ENCODE peak calls at places on chromosomes 4 and X, in ten cellular contexts. B, T, F, C, V, E, K, U, O and I are unnamed samples.

GRCh38 chr4:139808381-139809206 is 143.0 kb downstream of the MGST2 start:
- DNase-seq in B (no peak), T (no peak), F (no peak), C (peak), V (no peak), E (no peak), K (peak), U (no peak), O (no peak), I (no peak)

GRCh38 chr4:169621754-169622481 is 1.5 kb downstream of the CLCN3 start:
- DNase-seq in B (no peak), T (no peak), F (peak), C (peak), V (no peak), E (no peak), K (no peak), U (peak), O (no peak), I (peak)

GRCh38 chr4:83128235-83128929 is 13.9 kb upstream of the PLAC8 start:
- DNase-seq in B (no peak), T (no peak), F (no peak), C (peak), V (no peak), E (no peak), K (no peak), U (no peak), O (peak), I (no peak)

GRCh38 chrX:119235872-119236598 is at the start of gene PGRMC1:
- DNase-seq in B (peak), T (peak), F (peak), C (peak), V (no peak), E (peak), K (peak), U (peak), O (peak), I (peak)

GRCh38 chr4:76703123-76703490 is 194.8 kb downstream of the SOWAHB start:
- DNase-seq in B (no peak), T (no peak), F (no peak), C (no peak), V (no peak), E (no peak), K (no peak), U (no peak), O (no peak), I (no peak)

GRCh38 chr4:176611954-176612353 is 180.8 kb downstream of the VEGFC start:
- DNase-seq in B (no peak), T (no peak), F (no peak), C (no peak), V (no peak), E (no peak), K (no peak), U (no peak), O (no peak), I (no peak)

GRCh38 chr4:151991001-151991883 is 230.4 kb upstream of the GATB start:
- DNase-seq in B (no peak), T (no peak), F (no peak), C (no peak), V (no peak), E (no peak), K (no peak), U (no peak), O (no peak), I (no peak)

GRCh38 chr4:81806485-81806884 is 334.8 kb upstream of the RASGEF1B start:
- DNase-seq in B (no peak), T (no peak), F (no peak), C (no peak), V (no peak), E (no peak), K (no peak), U (no peak), O (no peak), I (no peak)

GRCh38 chr4:60020389-60020788 is 1179.7 kb upstream of the ADGRL3 start:
- DNase-seq in B (no peak), T (no peak), F (no peak), C (no peak), V (no peak), E (no peak), K (no peak), U (no peak), O (no peak), I (no peak)

GRCh38 chr4:163895369-163896005 is 401.0 kb downstream of the TMA16 start:
- DNase-seq in B (peak), T (no peak), F (peak), C (no peak), V (no peak), E (no peak), K (no peak), U (peak), O (no peak), I (no peak)

GRCh38 chr4:140374130-140374477 is 658 bp downstream of the SCOC start:
- DNase-seq in B (no peak), T (no peak), F (no peak), C (peak), V (no peak), E (no peak), K (no peak), U (no peak), O (no peak), I (no peak)

GRCh38 chr4:128298129-128298758 is 10.6 kb upstream of the PGRMC2 start:
- DNase-seq in B (no peak), T (no peak), F (no peak), C (no peak), V (no peak), E (peak), K (no peak), U (no peak), O (no peak), I (no peak)

GRCh38 chr4:160202802-160203201 is 1099.9 kb downstream of the RAPGEF2 start:
- DNase-seq in B (no peak), T (no peak), F (no peak), C (no peak), V (no peak), E (no peak), K (no peak), U (no peak), O (peak), I (no peak)

GRCh38 chr4:8513931-8514330 is 66.3 kb upstream of the GPR78 start:
- DNase-seq in B (no peak), T (no peak), F (no peak), C (no peak), V (no peak), E (no peak), K (no peak), U (no peak), O (no peak), I (no peak)

GRCh38 chrX:118116308-118117068 is at the start of gene KLHL13:
- DNase-seq in B (no peak), T (no peak), F (peak), C (peak), V (no peak), E (peak), K (peak), U (no peak), O (no peak), I (peak)

GRCh38 chr4:151199496-151200190 is 77.3 kb upstream of the PRSS48 start:
- DNase-seq in B (no peak), T (no peak), F (no peak), C (peak), V (no peak), E (no peak), K (no peak), U (no peak), O (no peak), I (no peak)

GRCh38 chr4:89305712-89306437 is 1.7 kb downstream of the GPRIN3 start:
- DNase-seq in B (no peak), T (no peak), F (no peak), C (peak), V (no peak), E (no peak), K (no peak), U (no peak), O (no peak), I (no peak)

GRCh38 chr4:39660045-39660444 is 21.4 kb upstream of the SMIM14 start:
- DNase-seq in B (no peak), T (no peak), F (no peak), C (peak), V (no peak), E (no peak), K (no peak), U (no peak), O (no peak), I (no peak)

GRCh38 chrX:115333446-115333845 is 43.9 kb downstream of the LUZP4 start:
- DNase-seq in B (no peak), T (no peak), F (no peak), C (no peak), V (no peak), E (no peak), K (no peak), U (no peak), O (no peak), I (no peak)

GRCh38 chr4:150176559-150176958 is 98.3 kb downstream of the DCLK2 start:
- DNase-seq in B (no peak), T (no peak), F (no peak), C (peak), V (no peak), E (no peak), K (no peak), U (no peak), O (peak), I (no peak)

GRCh38 chr4:114924311-114924710 is 189.1 kb downstream of the NDST4 start:
- DNase-seq in B (no peak), T (no peak), F (no peak), C (no peak), V (no peak), E (no peak), K (no peak), U (no peak), O (no peak), I (no peak)

GRCh38 chr4:176001171-176002006 is 64.3 kb upstream of the WDR17 start:
- DNase-seq in B (no peak), T (no peak), F (no peak), C (peak), V (no peak), E (peak), K (peak), U (no peak), O (no peak), I (no peak)

GRCh38 chrX:109911046-109911445 is 91.9 kb upstream of the TMEM164 start:
- DNase-seq in B (no peak), T (no peak), F (no peak), C (no peak), V (no peak), E (no peak), K (no peak), U (no peak), O (no peak), I (no peak)

GRCh38 chr4:152935661-152936445 is at the start of gene FHDC1:
- DNase-seq in B (no peak), T (peak), F (peak), C (no peak), V (no peak), E (peak), K (no peak), U (no peak), O (no peak), I (peak)

GRCh38 chrX:119417842-119418241 is 18.7 kb downstream of the SLC25A43 start:
- DNase-seq in B (no peak), T (no peak), F (no peak), C (no peak), V (no peak), E (no peak), K (no peak), U (no peak), O (no peak), I (no peak)

GRCh38 chrX:53317365-53318069 is 36.1 kb upstream of the IQSEC2 start:
- DNase-seq in B (peak), T (peak), F (peak), C (peak), V (no peak), E (peak), K (peak), U (peak), O (peak), I (peak)

GRCh38 chr4:21882050-21882839 is 66.3 kb downstream of the KCNIP4 start:
- DNase-seq in B (no peak), T (no peak), F (no peak), C (no peak), V (no peak), E (no peak), K (no peak), U (no peak), O (no peak), I (no peak)

GRCh38 chr4:162523171-162523570 is 359.4 kb upstream of the FSTL5 start:
- DNase-seq in B (no peak), T (no peak), F (no peak), C (no peak), V (no peak), E (no peak), K (no peak), U (no peak), O (no peak), I (no peak)

GRCh38 chr4:183438458-183439113 is 5.8 kb upstream of the CDKN2AIP start:
- DNase-seq in B (no peak), T (no peak), F (no peak), C (peak), V (no peak), E (no peak), K (no peak), U (no peak), O (no peak), I (no peak)

GRCh38 chrX:150984164-150984824 is 1.2 kb downstream of the HMGB3 start:
- DNase-seq in B (peak), T (no peak), F (peak), C (no peak), V (no peak), E (peak), K (no peak), U (peak), O (no peak), I (peak)

GRCh38 chr4:170005472-170005871 is 20.7 kb downstream of the MFAP3L start:
- DNase-seq in B (no peak), T (no peak), F (no peak), C (no peak), V (peak), E (no peak), K (peak), U (no peak), O (no peak), I (no peak)

GRCh38 chr4:185634066-185634652 is 98.9 kb upstream of the PDLIM3 start:
- DNase-seq in B (no peak), T (peak), F (peak), C (no peak), V (no peak), E (no peak), K (no peak), U (no peak), O (no peak), I (no peak)

GRCh38 chr4:151362404-151363164 is 37.2 kb upstream of the SH3D19 start:
- DNase-seq in B (peak), T (peak), F (peak), C (peak), V (no peak), E (peak), K (peak), U (peak), O (peak), I (peak)

GRCh38 chr4:113708250-113708649 is 53.3 kb downstream of the CAMK2D start:
- DNase-seq in B (no peak), T (no peak), F (no peak), C (peak), V (no peak), E (no peak), K (no peak), U (no peak), O (no peak), I (no peak)

GRCh38 chr4:124828382-124828781 is 115.8 kb upstream of the ANKRD50 start:
- DNase-seq in B (no peak), T (no peak), F (no peak), C (no peak), V (no peak), E (no peak), K (no peak), U (no peak), O (no peak), I (no peak)

GRCh38 chrX:47179221-47179927 is 14.3 kb upstream of the UBA1 start:
- DNase-seq in B (no peak), T (no peak), F (no peak), C (peak), V (no peak), E (no peak), K (no peak), U (no peak), O (no peak), I (no peak)

GRCh38 chr4:178306565-178306964 is 864.3 kb upstream of the AGA start:
- DNase-seq in B (no peak), T (no peak), F (no peak), C (no peak), V (no peak), E (no peak), K (no peak), U (no peak), O (no peak), I (no peak)